ENCODE peak calls at places on chromosomes 12 and 14, in eight cellular contexts. One of them, this sample, is unnamed.
A peak's percentile ranks its signal among the peaks of the same experiment; 100 is the strongest.

GRCh38 chr14:80275208-80275850 is 64.0 kb upstream of the DIO2 start:
- DNase-seq in heart left ventricle: no peak
- DNase-seq in right lobe of liver: no peak
- DNase-seq in stomach: no peak
- DNase-seq in GM23248: peak; percentile 58
- DNase-seq in adrenal gland: no peak
- DNase-seq in BE2C: no peak
- DNase-seq in right cardiac atrium: no peak
- DNase-seq in this sample: no peak

GRCh38 chr14:95290769-95291440 is 28.8 kb downstream of the CLMN start:
- DNase-seq in heart left ventricle: peak; percentile 76
- DNase-seq in right lobe of liver: peak; percentile 74
- DNase-seq in stomach: peak; percentile 76
- DNase-seq in GM23248: no peak
- DNase-seq in adrenal gland: no peak
- DNase-seq in BE2C: peak; percentile 80
- DNase-seq in right cardiac atrium: peak; percentile 70
- DNase-seq in this sample: peak; percentile 64

GRCh38 chr12:15532364-15532977 is 210.2 kb downstream of the PTPRO start:
- DNase-seq in heart left ventricle: no peak
- DNase-seq in right lobe of liver: no peak
- DNase-seq in stomach: no peak
- DNase-seq in GM23248: peak; percentile 84
- DNase-seq in adrenal gland: no peak
- DNase-seq in BE2C: peak; percentile 29
- DNase-seq in right cardiac atrium: no peak
- DNase-seq in this sample: no peak

GRCh38 chr12:58888131-58888783 is 32.0 kb downstream of the LRIG3 start:
- DNase-seq in heart left ventricle: no peak
- DNase-seq in right lobe of liver: peak; percentile 68
- DNase-seq in stomach: peak; percentile 37
- DNase-seq in GM23248: peak; percentile 74
- DNase-seq in adrenal gland: peak; percentile 21
- DNase-seq in BE2C: no peak
- DNase-seq in right cardiac atrium: peak; percentile 56
- DNase-seq in this sample: peak; percentile 46

GRCh38 chr14:95519699-95520098 is 3.2 kb upstream of the SYNE3 start:
- DNase-seq in heart left ventricle: peak; percentile 78
- DNase-seq in right lobe of liver: no peak
- DNase-seq in stomach: peak; percentile 61
- DNase-seq in GM23248: peak; percentile 97
- DNase-seq in adrenal gland: peak; percentile 92
- DNase-seq in BE2C: no peak
- DNase-seq in right cardiac atrium: peak; percentile 90
- DNase-seq in this sample: peak; percentile 78

GRCh38 chr14:77316872-77317271 is 3.8 kb downstream of the POMT2 start:
- DNase-seq in heart left ventricle: no peak
- DNase-seq in right lobe of liver: no peak
- DNase-seq in stomach: no peak
- DNase-seq in GM23248: no peak
- DNase-seq in adrenal gland: no peak
- DNase-seq in BE2C: no peak
- DNase-seq in right cardiac atrium: no peak
- DNase-seq in this sample: no peak

GRCh38 chr12:23628836-23629235 is 320.6 kb downstream of the SOX5 start:
- DNase-seq in heart left ventricle: no peak
- DNase-seq in right lobe of liver: no peak
- DNase-seq in stomach: no peak
- DNase-seq in GM23248: no peak
- DNase-seq in adrenal gland: no peak
- DNase-seq in BE2C: no peak
- DNase-seq in right cardiac atrium: no peak
- DNase-seq in this sample: no peak

GRCh38 chr12:90250766-90251165 is 542.1 kb upstream of the ATP2B1 start:
- DNase-seq in heart left ventricle: no peak
- DNase-seq in right lobe of liver: no peak
- DNase-seq in stomach: no peak
- DNase-seq in GM23248: peak; percentile 38
- DNase-seq in adrenal gland: peak; percentile 39
- DNase-seq in BE2C: no peak
- DNase-seq in right cardiac atrium: no peak
- DNase-seq in this sample: no peak

GRCh38 chr12:24408305-24408704 is 458.8 kb upstream of the SOX5 start:
- DNase-seq in heart left ventricle: no peak
- DNase-seq in right lobe of liver: no peak
- DNase-seq in stomach: no peak
- DNase-seq in GM23248: no peak
- DNase-seq in adrenal gland: no peak
- DNase-seq in BE2C: no peak
- DNase-seq in right cardiac atrium: no peak
- DNase-seq in this sample: no peak

GRCh38 chr14:56333361-56334279 is 215.4 kb downstream of the PELI2 start:
- DNase-seq in heart left ventricle: no peak
- DNase-seq in right lobe of liver: no peak
- DNase-seq in stomach: no peak
- DNase-seq in GM23248: peak; percentile 82
- DNase-seq in adrenal gland: peak; percentile 30
- DNase-seq in BE2C: peak; percentile 28
- DNase-seq in right cardiac atrium: no peak
- DNase-seq in this sample: no peak

GRCh38 chr12:1473418-1473817 is 121.0 kb downstream of the FBXL14 start:
- DNase-seq in heart left ventricle: no peak
- DNase-seq in right lobe of liver: no peak
- DNase-seq in stomach: no peak
- DNase-seq in GM23248: peak; percentile 13
- DNase-seq in adrenal gland: no peak
- DNase-seq in BE2C: no peak
- DNase-seq in right cardiac atrium: no peak
- DNase-seq in this sample: no peak

GRCh38 chr12:67434653-67435375 is 165.7 kb downstream of the CAND1 start:
- DNase-seq in heart left ventricle: no peak
- DNase-seq in right lobe of liver: no peak
- DNase-seq in stomach: no peak
- DNase-seq in GM23248: peak; percentile 97
- DNase-seq in adrenal gland: peak; percentile 25
- DNase-seq in BE2C: no peak
- DNase-seq in right cardiac atrium: no peak
- DNase-seq in this sample: no peak

GRCh38 chr14:50410921-50411320 is 14.2 kb upstream of the CDKL1 start:
- DNase-seq in heart left ventricle: no peak
- DNase-seq in right lobe of liver: no peak
- DNase-seq in stomach: no peak
- DNase-seq in GM23248: peak; percentile 79
- DNase-seq in adrenal gland: no peak
- DNase-seq in BE2C: no peak
- DNase-seq in right cardiac atrium: no peak
- DNase-seq in this sample: no peak

GRCh38 chr12:15632708-15633107 is 156.5 kb downstream of the EPS8 start:
- DNase-seq in heart left ventricle: no peak
- DNase-seq in right lobe of liver: no peak
- DNase-seq in stomach: no peak
- DNase-seq in GM23248: peak; percentile 57
- DNase-seq in adrenal gland: no peak
- DNase-seq in BE2C: no peak
- DNase-seq in right cardiac atrium: no peak
- DNase-seq in this sample: no peak

GRCh38 chr14:55577229-55577628 is 2.8 kb upstream of the KTN1 start:
- DNase-seq in heart left ventricle: no peak
- DNase-seq in right lobe of liver: no peak
- DNase-seq in stomach: no peak
- DNase-seq in GM23248: peak; percentile 59
- DNase-seq in adrenal gland: no peak
- DNase-seq in BE2C: no peak
- DNase-seq in right cardiac atrium: no peak
- DNase-seq in this sample: no peak

GRCh38 chr12:65612440-65612839 is 211.8 kb upstream of the HMGA2 start:
- DNase-seq in heart left ventricle: no peak
- DNase-seq in right lobe of liver: no peak
- DNase-seq in stomach: no peak
- DNase-seq in GM23248: no peak
- DNase-seq in adrenal gland: no peak
- DNase-seq in BE2C: no peak
- DNase-seq in right cardiac atrium: no peak
- DNase-seq in this sample: no peak

GRCh38 chr12:20950248-20950647 is 139.7 kb downstream of the SLCO1B3 start:
- DNase-seq in heart left ventricle: no peak
- DNase-seq in right lobe of liver: no peak
- DNase-seq in stomach: no peak
- DNase-seq in GM23248: peak; percentile 36
- DNase-seq in adrenal gland: no peak
- DNase-seq in BE2C: no peak
- DNase-seq in right cardiac atrium: no peak
- DNase-seq in this sample: no peak

GRCh38 chr12:109053382-109054123 is 1.2 kb downstream of the USP30 start:
- DNase-seq in heart left ventricle: no peak
- DNase-seq in right lobe of liver: no peak
- DNase-seq in stomach: no peak
- DNase-seq in GM23248: peak; percentile 19
- DNase-seq in adrenal gland: peak; percentile 23
- DNase-seq in BE2C: no peak
- DNase-seq in right cardiac atrium: no peak
- DNase-seq in this sample: no peak

GRCh38 chr12:102120886-102121285 is 903 bp downstream of the PARPBP start:
- DNase-seq in heart left ventricle: no peak
- DNase-seq in right lobe of liver: no peak
- DNase-seq in stomach: no peak
- DNase-seq in GM23248: peak; percentile 61
- DNase-seq in adrenal gland: no peak
- DNase-seq in BE2C: peak; percentile 20
- DNase-seq in right cardiac atrium: no peak
- DNase-seq in this sample: no peak

DNA sequence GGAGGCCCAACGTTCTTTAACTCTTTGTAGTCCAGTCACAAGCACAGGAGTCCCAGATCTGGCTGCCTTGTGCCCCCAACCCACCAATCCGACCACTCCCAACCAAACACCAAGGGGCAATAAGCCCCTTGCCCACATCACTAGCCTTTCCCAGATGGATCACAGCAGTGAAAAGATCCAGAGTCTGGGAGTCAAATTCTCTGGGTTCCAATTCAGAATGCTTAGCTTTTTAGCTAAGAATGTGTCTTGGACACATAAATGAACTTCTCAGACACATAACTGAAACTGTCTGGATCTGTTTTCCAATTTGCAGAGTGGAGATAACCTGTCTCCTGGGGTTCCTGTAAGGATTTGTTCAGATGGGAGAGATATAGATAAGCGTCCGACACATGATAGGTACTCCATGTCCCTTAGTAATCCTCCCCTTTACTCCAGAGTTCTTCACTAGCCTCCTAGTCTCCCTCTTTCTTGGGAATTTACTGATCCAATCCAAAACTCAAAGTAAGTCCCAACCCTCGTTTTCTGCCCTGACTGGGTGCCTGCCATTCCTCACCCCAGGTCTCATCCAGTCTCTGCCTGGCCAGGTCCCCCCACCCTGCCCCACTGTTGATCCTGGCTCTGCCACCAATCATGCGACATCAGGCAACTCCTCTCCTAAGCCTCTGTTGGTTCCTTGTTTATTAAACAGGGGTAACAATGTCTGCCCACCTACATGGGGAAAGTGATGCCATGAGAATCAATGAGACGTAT is 439 bp upstream of the TNFRSF1A start:
- DNase-seq in heart left ventricle: no peak
- DNase-seq in right lobe of liver: no peak
- DNase-seq in stomach: no peak
- DNase-seq in GM23248: no peak
- DNase-seq in adrenal gland: no peak
- DNase-seq in BE2C: no peak
- DNase-seq in right cardiac atrium: no peak
- DNase-seq in this sample: no peak
- H3K4me1 ChIP-seq in heart left ventricle: peaks cover 24% of the 10 kb centered on the region
- H3K4me1 ChIP-seq in right lobe of liver: peaks cover 21% of the 10 kb centered on the region
- H3K4me1 ChIP-seq in stomach: peaks cover 66% of the 10 kb centered on the region
- H3K4me1 ChIP-seq in GM23248: peaks cover 42% of the 10 kb centered on the region
- H3K4me1 ChIP-seq in adrenal gland: peaks cover 66% of the 10 kb centered on the region
- H3K4me1 ChIP-seq in BE2C: peaks cover 14% of the 10 kb centered on the region
- H3K4me1 ChIP-seq in right cardiac atrium: peaks cover 30% of the 10 kb centered on the region
- H3K4me1 ChIP-seq in this sample: peaks cover 90% of the 10 kb centered on the region

DNA sequence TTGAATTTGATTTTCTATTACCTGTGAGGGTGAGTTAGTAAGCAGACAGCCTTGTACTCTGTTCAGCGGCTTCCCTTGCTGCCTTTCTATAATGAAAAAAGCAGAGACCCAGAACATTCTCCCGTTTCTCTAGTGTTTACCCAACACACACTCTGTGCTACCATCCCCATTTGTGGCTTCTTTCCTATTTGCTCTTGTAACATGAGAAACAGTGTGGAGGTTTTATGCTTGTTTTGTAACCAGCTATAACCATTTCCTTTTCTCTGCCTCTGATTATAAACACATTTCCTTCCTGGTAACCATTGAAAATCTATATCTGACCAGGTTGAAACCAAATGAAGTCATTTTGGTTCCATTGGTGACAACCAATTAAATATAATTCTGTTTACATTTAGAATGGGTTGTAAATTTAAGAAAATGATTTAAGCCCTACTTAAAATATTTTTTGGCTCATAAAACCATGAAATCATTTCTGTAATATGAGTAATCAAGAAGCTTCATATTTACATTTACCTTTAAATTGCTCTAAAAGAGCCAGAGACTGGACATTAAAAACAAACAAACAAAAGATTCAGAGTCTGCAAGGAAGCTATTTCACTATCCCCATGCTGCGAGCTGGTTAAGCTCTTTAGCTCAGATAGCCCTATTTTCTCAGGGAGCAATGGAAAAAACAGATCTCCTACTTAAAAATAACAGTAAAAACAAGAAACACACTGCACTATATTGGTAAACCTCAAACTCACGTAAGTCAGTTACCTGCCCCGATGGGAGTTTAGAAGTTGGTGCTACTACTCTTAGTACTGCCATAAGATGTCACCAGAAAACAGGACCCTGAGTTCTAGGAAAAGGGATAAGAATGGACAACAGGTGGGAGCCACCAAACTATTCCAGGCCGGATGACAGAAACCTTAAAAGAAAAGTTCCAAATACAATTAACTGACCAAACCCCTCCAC is 206.5 kb upstream of the EEA1 start:
- DNase-seq in heart left ventricle: no peak
- DNase-seq in right lobe of liver: no peak
- DNase-seq in stomach: no peak
- DNase-seq in GM23248: peak; percentile 27
- DNase-seq in adrenal gland: no peak
- DNase-seq in BE2C: no peak
- DNase-seq in right cardiac atrium: no peak
- DNase-seq in this sample: no peak
- H3K4me1 ChIP-seq in heart left ventricle: no peaks in the 10 kb centered on the region
- H3K4me1 ChIP-seq in right lobe of liver: peaks cover 37% of the 10 kb centered on the region
- H3K4me1 ChIP-seq in stomach: peaks cover 8% of the 10 kb centered on the region
- H3K4me1 ChIP-seq in GM23248: peaks cover 28% of the 10 kb centered on the region
- H3K4me1 ChIP-seq in adrenal gland: peaks cover 16% of the 10 kb centered on the region
- H3K4me1 ChIP-seq in BE2C: peaks cover 6% of the 10 kb centered on the region
- H3K4me1 ChIP-seq in right cardiac atrium: no peaks in the 10 kb centered on the region
- H3K4me1 ChIP-seq in this sample: peaks cover 45% of the 10 kb centered on the region

GRCh38 chr12:6692888-6693287 is 3.7 kb upstream of the ZNF384 start:
- DNase-seq in heart left ventricle: no peak
- DNase-seq in right lobe of liver: no peak
- DNase-seq in stomach: no peak
- DNase-seq in GM23248: no peak
- DNase-seq in adrenal gland: no peak
- DNase-seq in BE2C: no peak
- DNase-seq in right cardiac atrium: no peak
- DNase-seq in this sample: no peak
- H3K4me1 ChIP-seq in heart left ventricle: peaks cover 12% of the 10 kb centered on the region
- H3K4me1 ChIP-seq in right lobe of liver: peaks cover 12% of the 10 kb centered on the region
- H3K4me1 ChIP-seq in stomach: peaks cover 15% of the 10 kb centered on the region
- H3K4me1 ChIP-seq in GM23248: peaks cover 14% of the 10 kb centered on the region
- H3K4me1 ChIP-seq in adrenal gland: peaks cover 15% of the 10 kb centered on the region
- H3K4me1 ChIP-seq in BE2C: no peaks in the 10 kb centered on the region
- H3K4me1 ChIP-seq in right cardiac atrium: no peaks in the 10 kb centered on the region
- H3K4me1 ChIP-seq in this sample: peaks cover 33% of the 10 kb centered on the region

GRCh38 chr12:52183971-52184370 is 7.8 kb downstream of the KRT80 start:
- DNase-seq in heart left ventricle: no peak
- DNase-seq in right lobe of liver: no peak
- DNase-seq in stomach: no peak
- DNase-seq in GM23248: no peak
- DNase-seq in adrenal gland: no peak
- DNase-seq in BE2C: no peak
- DNase-seq in right cardiac atrium: no peak
- DNase-seq in this sample: no peak
- H3K4me1 ChIP-seq in heart left ventricle: peaks cover 13% of the 10 kb centered on the region
- H3K4me1 ChIP-seq in right lobe of liver: no peaks in the 10 kb centered on the region
- H3K4me1 ChIP-seq in stomach: no peaks in the 10 kb centered on the region
- H3K4me1 ChIP-seq in GM23248: peaks cover 25% of the 10 kb centered on the region
- H3K4me1 ChIP-seq in adrenal gland: peaks cover 28% of the 10 kb centered on the region
- H3K4me1 ChIP-seq in BE2C: peaks cover 52% of the 10 kb centered on the region
- H3K4me1 ChIP-seq in right cardiac atrium: peaks cover 3% of the 10 kb centered on the region
- H3K4me1 ChIP-seq in this sample: peaks cover 66% of the 10 kb centered on the region

This sample was measured in left ventricle myocardium inferior.